ENCODE peak calls at places on chromosomes 2 and 18, in six cellular contexts. L is effector memory CD4-positive, alpha-beta T cell; M is left ventricle myocardium inferior; T is stomach; E is psoas muscle; B is heart right ventricle. W is an unnamed sample.

GRCh38 chr2:149527998-149528775 is 59.4 kb downstream of the MMADHC start:
- DNase-seq in L (no peak), M (no peak), T (no peak), E (no peak), B (no peak), W (no peak)

GRCh38 chr18:33960393-33960792 is 264.3 kb downstream of the NOL4 start:
- DNase-seq in L (no peak), M (no peak), T (no peak), E (no peak), B (no peak), W (no peak)

GRCh38 chr2:125837108-125837507 is 818.9 kb upstream of the GYPC start:
- DNase-seq in L (no peak), M (no peak), T (no peak), E (no peak), B (no peak), W (no peak)

GRCh38 chr2:231386446-231386845 is 9.1 kb upstream of the B3GNT7 start:
- DNase-seq in L (no peak), M (no peak), T (no peak), E (no peak), B (no peak), W (no peak)

GRCh38 chr2:67706082-67706481 is 308.9 kb downstream of the ETAA1 start:
- DNase-seq in L (no peak), M (no peak), T (no peak), E (no peak), B (no peak), W (no peak)

GRCh38 chr2:130827502-130828251 is 9.0 kb upstream of the ARHGEF4 start:
- DNase-seq in L (no peak), M (no peak), T (no peak), E (no peak), B (no peak), W (no peak)

GRCh38 chr18:77208969-77209368 is 40.7 kb upstream of the GALR1 start:
- DNase-seq in L (peak; percentile 14), M (peak; percentile 30), T (peak; percentile 49), E (no peak), B (peak; percentile 52), W (no peak)

GRCh38 chr2:33275689-33276444 is 200.6 kb upstream of the RASGRP3 start:
- DNase-seq in L (peak; percentile 23), M (peak; percentile 28), T (peak; percentile 53), E (peak; percentile 63), B (no peak), W (no peak)

GRCh38 chr2:218583983-218584850 is 15.6 kb downstream of the CNOT9 start:
- DNase-seq in L (no peak), M (no peak), T (no peak), E (no peak), B (no peak), W (no peak)

GRCh38 chr2:212994976-212995375 is 156.4 kb downstream of the IKZF2 start:
- DNase-seq in L (no peak), M (no peak), T (no peak), E (no peak), B (no peak), W (no peak)

GRCh38 chr2:208501217-208501616 is 94.6 kb downstream of the PTH2R start:
- DNase-seq in L (no peak), M (no peak), T (no peak), E (no peak), B (no peak), W (peak; percentile 20)

GRCh38 chr2:230762317-230762896 is 49.8 kb downstream of the CAB39 start:
- DNase-seq in L (no peak), M (no peak), T (no peak), E (no peak), B (no peak), W (peak; percentile 35)

GRCh38 chr2:15765686-15766302 is 174.1 kb downstream of the DDX1 start:
- DNase-seq in L (no peak), M (no peak), T (no peak), E (no peak), B (no peak), W (no peak)

GRCh38 chr2:145141981-145142380 is 622.1 kb upstream of the ZEB2 start:
- DNase-seq in L (no peak), M (no peak), T (no peak), E (no peak), B (no peak), W (no peak)

GRCh38 chr2:112201706-112202430 is 53.0 kb downstream of the ZC3H8 start:
- DNase-seq in L (no peak), M (no peak), T (no peak), E (no peak), B (no peak), W (no peak)

GRCh38 chr2:53593891-53594585 is 173.6 kb upstream of the CHAC2 start:
- DNase-seq in L (no peak), M (no peak), T (no peak), E (no peak), B (no peak), W (no peak)

GRCh38 chr2:127658641-127659407 is 12.9 kb downstream of the GPR17 start:
- DNase-seq in L (no peak), M (peak; percentile 21), T (no peak), E (peak; percentile 14), B (no peak), W (no peak)

GRCh38 chr2:240363718-240364581 is 71.5 kb upstream of the GPC1 start:
- DNase-seq in L (no peak), M (no peak), T (no peak), E (no peak), B (no peak), W (no peak)

GRCh38 chr2:188598551-188598950 is 306.9 kb downstream of the GULP1 start:
- DNase-seq in L (no peak), M (no peak), T (no peak), E (no peak), B (peak; percentile 42), W (no peak)

GRCh38 chr18:61724532-61724931 is 168.3 kb downstream of the RNF152 start:
- DNase-seq in L (no peak), M (no peak), T (no peak), E (no peak), B (no peak), W (no peak)

GRCh38 chr18:61731693-61732376 is 161.0 kb downstream of the RNF152 start:
- DNase-seq in L (no peak), M (no peak), T (no peak), E (no peak), B (no peak), W (no peak)

GRCh38 chr18:61731169-61731568 is 161.6 kb downstream of the RNF152 start:
- DNase-seq in L (no peak), M (no peak), T (no peak), E (no peak), B (no peak), W (no peak)

GRCh38 chr18:61722247-61722646 is 170.6 kb downstream of the RNF152 start:
- DNase-seq in L (no peak), M (no peak), T (no peak), E (no peak), B (no peak), W (no peak)

DNA sequence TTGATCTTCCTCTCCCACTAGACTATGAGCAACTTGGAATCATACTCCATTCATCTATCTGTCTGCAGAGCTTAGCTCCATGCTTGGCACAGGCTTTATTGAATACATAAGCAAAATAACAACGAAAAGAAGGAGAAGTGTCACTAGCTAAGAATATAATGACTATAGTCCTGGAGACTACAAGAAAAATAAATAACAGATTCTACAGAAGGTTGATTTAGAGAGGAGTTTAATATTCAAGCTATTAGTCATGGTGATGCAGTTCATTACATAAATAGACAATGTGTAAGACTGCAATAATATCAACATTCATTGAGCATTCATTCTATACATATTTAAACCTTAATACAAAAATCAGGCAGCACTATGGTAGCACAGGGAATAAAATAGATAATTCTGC is 165.6 kb downstream of the RNF152 start:
- DNase-seq in L (no peak), M (no peak), T (no peak), E (no peak), B (no peak), W (no peak)
- H3K27ac ChIP-seq in L (no peak overlapping the region), M (no peak overlapping the region), T (no peak overlapping the region), E (no peak overlapping the region), B (no peak overlapping the region), W (no peak overlapping the region)

DNA sequence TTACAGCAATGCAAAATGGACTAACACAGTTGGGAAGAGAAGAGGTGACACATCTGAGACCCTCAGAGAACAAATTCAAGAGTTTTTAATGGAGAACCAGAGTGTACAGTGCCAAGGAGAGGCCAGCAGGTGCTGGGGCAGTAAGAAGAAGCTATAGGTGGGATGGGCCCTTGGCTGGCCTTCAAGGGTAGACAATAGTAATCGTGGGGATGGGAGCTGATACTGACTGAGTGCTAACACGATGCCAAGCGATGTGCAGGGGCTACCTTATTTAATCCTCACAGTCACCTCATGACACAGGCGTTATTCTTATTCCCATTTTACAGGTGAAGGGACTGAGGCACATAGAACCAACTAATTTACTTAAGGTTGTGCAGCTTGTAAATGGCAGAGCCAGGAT is 131.9 kb upstream of the ID2 start:
- DNase-seq in L (no peak), M (no peak), T (no peak), E (no peak), B (no peak), W (no peak)
- H3K4me1 ChIP-seq in L (peaks cover 8% of the 10 kb centered on the region), M (peaks cover 11% of the 10 kb centered on the region), T (no peaks in the 10 kb centered on the region), E (no peaks in the 10 kb centered on the region), B (peaks cover 15% of the 10 kb centered on the region), W (peaks cover 1% of the 10 kb centered on the region)

DNA sequence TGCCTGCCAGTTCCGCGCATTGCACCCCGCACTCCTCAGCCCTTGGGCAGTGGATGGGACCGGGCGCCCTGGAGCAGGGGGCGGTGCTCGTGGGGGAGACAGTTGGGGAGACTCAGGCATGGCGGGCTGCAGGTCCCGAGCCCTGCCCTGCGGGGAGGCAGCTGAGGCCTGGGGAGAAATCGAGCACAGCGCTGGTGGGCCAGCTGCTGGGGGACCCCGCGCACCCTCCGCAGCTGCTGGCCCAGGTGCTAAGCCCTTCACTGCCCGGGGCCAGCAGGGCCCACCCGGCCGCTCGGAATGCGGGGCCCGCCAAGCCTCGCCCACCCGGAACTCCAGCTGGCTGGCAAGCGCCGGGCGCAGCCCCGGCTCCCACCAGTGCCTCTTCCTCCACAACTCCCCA is 488.8 kb upstream of the CHST9 start:
- DNase-seq in L (no peak), M (no peak), T (no peak), E (no peak), B (no peak), W (no peak)
- H3K4me3 ChIP-seq in L (no peak overlapping the region), M (no peak overlapping the region), T (no peak overlapping the region), E (no peak overlapping the region), B (no peak overlapping the region), W (no peak overlapping the region)

GRCh38 chr2:58852243-58852642 is 611.1 kb upstream of the FANCL start:
- DNase-seq in L (no peak), M (no peak), T (no peak), E (no peak), B (no peak), W (no peak)

GRCh38 chr2:58856100-58856499 is 615.0 kb upstream of the FANCL start:
- DNase-seq in L (no peak), M (no peak), T (no peak), E (no peak), B (no peak), W (no peak)

GRCh38 chr2:58851598-58851997 is 610.5 kb upstream of the FANCL start:
- DNase-seq in L (no peak), M (no peak), T (no peak), E (no peak), B (no peak), W (no peak)

GRCh38 chr2:58852905-58853304 is 611.8 kb upstream of the FANCL start:
- DNase-seq in L (no peak), M (no peak), T (no peak), E (no peak), B (no peak), W (no peak)

DNA sequence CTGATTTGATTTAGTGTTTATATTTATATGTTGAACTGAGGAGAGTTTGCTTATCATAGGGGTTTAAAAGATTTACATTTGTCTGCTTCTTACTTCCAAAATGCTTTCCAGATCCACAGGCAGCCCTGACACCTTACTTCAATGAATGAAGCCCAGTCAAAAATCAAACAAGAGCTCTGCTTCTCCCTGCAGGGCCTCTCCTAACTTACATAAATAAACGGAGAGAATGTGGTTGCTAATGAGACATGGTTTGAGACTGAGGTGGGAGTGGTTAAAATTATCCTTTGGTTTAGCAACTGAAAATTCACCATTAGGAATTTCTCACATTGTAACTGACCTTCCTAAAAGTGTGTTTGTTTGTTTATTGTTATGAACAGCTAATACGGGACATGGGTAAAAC is 612.3 kb upstream of the FANCL start:
- DNase-seq in L (no peak), M (no peak), T (no peak), E (no peak), B (no peak), W (no peak)
- H3K27ac ChIP-seq in L (no peak overlapping the region), M (no peak overlapping the region), T (no peak overlapping the region), E (no peak overlapping the region), B (no peak overlapping the region), W (no peak overlapping the region)